ENCODE peak calls at places on chromosome 10, in ten cellular contexts. G, E, I, R, L, Q, N, H, F and J are unnamed samples.

GRCh38 chr10:28721318-28721717 is 44.0 kb downstream of the BAMBI start:
- DNase-seq in G (no peak), E (no peak), I (no peak), R (no peak), L (no peak), Q (no peak), N (no peak), H (no peak), F (no peak), J (no peak)

GRCh38 chr10:69731184-69731583 is 70.5 kb upstream of the COL13A1 start:
- DNase-seq in G (peak), E (no peak), I (no peak), R (no peak), L (no peak), Q (no peak), N (no peak), H (peak), F (no peak), J (no peak)

GRCh38 chr10:130283234-130283574 is 147.0 kb downstream of the GLRX3 start:
- DNase-seq in G (no peak), E (no peak), I (no peak), R (no peak), L (no peak), Q (no peak), N (no peak), H (no peak), F (no peak), J (no peak)

GRCh38 chr10:3961082-3961481 is 176.1 kb upstream of the KLF6 start:
- DNase-seq in G (no peak), E (no peak), I (no peak), R (no peak), L (no peak), Q (no peak), N (no peak), H (no peak), F (no peak), J (no peak)

GRCh38 chr10:124743188-124744046 is 761 bp downstream of the FAM53B start:
- DNase-seq in G (no peak), E (peak), I (peak), R (no peak), L (peak), Q (no peak), N (no peak), H (no peak), F (no peak), J (no peak)

GRCh38 chr10:24201503-24202180 is 7.3 kb upstream of the KIAA1217 start:
- DNase-seq in G (no peak), E (no peak), I (no peak), R (no peak), L (no peak), Q (no peak), N (no peak), H (no peak), F (no peak), J (no peak)

GRCh38 chr10:15106352-15107013 is 9.3 kb downstream of the RPP38 start:
- DNase-seq in G (no peak), E (peak), I (peak), R (peak), L (peak), Q (peak), N (peak), H (peak), F (peak), J (peak)

GRCh38 chr10:70396140-70396539 is 7.8 kb upstream of the EIF4EBP2 start:
- DNase-seq in G (no peak), E (no peak), I (no peak), R (no peak), L (no peak), Q (no peak), N (no peak), H (no peak), F (no peak), J (no peak)

GRCh38 chr10:44437837-44438752 is 53.2 kb upstream of the CXCL12 start:
- DNase-seq in G (no peak), E (no peak), I (no peak), R (no peak), L (no peak), Q (no peak), N (no peak), H (peak), F (no peak), J (peak)

GRCh38 chr10:120514035-120514620 is 57.1 kb downstream of the PLPP4 start:
- DNase-seq in G (no peak), E (peak), I (no peak), R (no peak), L (no peak), Q (no peak), N (no peak), H (peak), F (peak), J (no peak)